ENCODE peak calls at places on chromosomes 13 and 19, in four cellular contexts. L, A, V and J are unnamed samples.

GRCh38 chr13:37386276-37386675 is 212.3 kb downstream of the POSTN start:
- DNase-seq in L (peak), A (no peak), V (no peak), J (no peak)

GRCh38 chr13:90533866-90534265 is 813.6 kb upstream of the MIR17HG start:
- DNase-seq in L (no peak), A (no peak), V (no peak), J (no peak)

GRCh38 chr19:34990578-34991192 is 9.4 kb upstream of the GRAMD1A start:
- DNase-seq in L (no peak), A (no peak), V (no peak), J (no peak)

GRCh38 chr13:96821381-96821780 is 172.9 kb downstream of the OXGR1 start:
- DNase-seq in L (no peak), A (no peak), V (no peak), J (no peak)

GRCh38 chr19:10193666-10194499 is 870 bp downstream of the DNMT1 start:
- DNase-seq in L (peak), A (peak), V (no peak), J (peak)

GRCh38 chr19:38596057-38596981 is 21.4 kb downstream of the MAP4K1 start:
- DNase-seq in L (no peak), A (no peak), V (no peak), J (peak)

GRCh38 chr19:14425696-14426138 is 6.6 kb upstream of the DDX39A start:
- DNase-seq in L (no peak), A (no peak), V (no peak), J (no peak)

GRCh38 chr13:33119022-33119735 is 103.0 kb downstream of the KL start:
- DNase-seq in L (no peak), A (no peak), V (no peak), J (no peak)

GRCh38 chr19:43416951-43417623 is 2.4 kb downstream of the TEX101 start:
- DNase-seq in L (no peak), A (no peak), V (no peak), J (no peak)

GRCh38 chr13:37925878-37926473 is 56.4 kb upstream of the TRPC4 start:
- DNase-seq in L (no peak), A (no peak), V (no peak), J (no peak)

GRCh38 chr19:53671621-53672111 is 39.9 kb downstream of the DPRX start:
- DNase-seq in L (no peak), A (no peak), V (no peak), J (no peak)

GRCh38 chr13:23365652-23366051 is 67.8 kb downstream of the SACS start:
- DNase-seq in L (no peak), A (no peak), V (no peak), J (no peak)

GRCh38 chr13:50916701-50917184 is 7.2 kb downstream of the RNASEH2B start:
- DNase-seq in L (no peak), A (peak), V (peak), J (no peak)

GRCh38 chr13:93224545-93224944 is 2.1 kb upstream of the GPC6 start:
- DNase-seq in L (peak), A (no peak), V (no peak), J (no peak)

GRCh38 chr19:36436531-36436930 is 18.1 kb upstream of the ZFP82 start:
- DNase-seq in L (peak), A (no peak), V (no peak), J (no peak)

GRCh38 chr19:3132971-3133792 is 2.7 kb upstream of the GNA15 start:
- DNase-seq in L (peak), A (peak), V (no peak), J (no peak)

GRCh38 chr19:46022431-46023310 is at the start of gene PGLYRP1:
- DNase-seq in L (no peak), A (no peak), V (no peak), J (no peak)

GRCh38 chr13:99355267-99356215 is 48.3 kb upstream of the GPR183 start:
- DNase-seq in L (no peak), A (no peak), V (no peak), J (no peak)

GRCh38 chr13:63209330-63210017 is 1793.8 kb upstream of the PCDH20 start:
- DNase-seq in L (peak), A (no peak), V (no peak), J (no peak)

GRCh38 chr19:51458051-51458645 is at the start of gene SIGLEC8:
- DNase-seq in L (no peak), A (no peak), V (no peak), J (no peak)

GRCh38 chr13:43953370-43953769 is 73.7 kb downstream of the LACC1 start:
- DNase-seq in L (no peak), A (no peak), V (no peak), J (no peak)

GRCh38 chr19:38683393-38684077 is 36.1 kb downstream of the ACTN4 start:
- DNase-seq in L (peak), A (no peak), V (peak), J (peak)

GRCh38 chr19:35060160-35060855 is 18.8 kb downstream of the HPN start:
- DNase-seq in L (no peak), A (no peak), V (no peak), J (no peak)

GRCh38 chr13:98459721-98460370 is 117.1 kb downstream of the STK24 start:
- DNase-seq in L (no peak), A (no peak), V (no peak), J (no peak)

GRCh38 chr13:65830411-65831172 is 1399.5 kb downstream of the PCDH9 start:
- DNase-seq in L (peak), A (no peak), V (no peak), J (no peak)

GRCh38 chr19:16014923-16015804 is 61.1 kb upstream of the TPM4 start:
- DNase-seq in L (no peak), A (no peak), V (no peak), J (no peak)

GRCh38 chr19:31350033-31350692 is 927 bp upstream of the TSHZ3 start:
- DNase-seq in L (no peak), A (no peak), V (peak), J (no peak)

GRCh38 chr19:10730932-10731331 is 13.1 kb downstream of the DNM2 start:
- DNase-seq in L (no peak), A (no peak), V (no peak), J (no peak)

GRCh38 chr13:78098249-78098648 is 179.6 kb upstream of the EDNRB start:
- DNase-seq in L (no peak), A (no peak), V (no peak), J (no peak)

GRCh38 chr19:35030257-35031071 is at the start of gene SCN1B:
- DNase-seq in L (peak), A (peak), V (peak), J (peak)

GRCh38 chr19:47257411-47258169 is 1.3 kb downstream of the CCDC9 start:
- DNase-seq in L (no peak), A (no peak), V (no peak), J (no peak)

GRCh38 chr13:27403727-27404385 is 20.6 kb upstream of the GTF3A start:
- DNase-seq in L (no peak), A (no peak), V (no peak), J (peak)

GRCh38 chr13:98071316-98071715 is 71.6 kb upstream of the FARP1 start:
- DNase-seq in L (no peak), A (no peak), V (no peak), J (no peak)

GRCh38 chr19:43595605-43595998 is 332 bp downstream of the IRGQ start:
- DNase-seq in L (no peak), A (no peak), V (no peak), J (no peak)